ENCODE peak calls at places on chromosomes 2 and 18, in five cellular contexts. U is K562, R is HepG2, P is H1, E is GM12878. L is an unnamed sample.

GRCh38 chr2:65985986-65986385 is 448.9 kb upstream of the MEIS1 start:
- DNase-seq in U (no peak), R (no peak), P (no peak), E (no peak), L (no peak)

GRCh38 chr2:27537287-27537686 is 40.6 kb downstream of the GCKR start:
- DNase-seq in U (peak), R (no peak), P (no peak), E (no peak), L (no peak)

GRCh38 chr18:48813833-48814489 is 136.8 kb downstream of the SMAD7 start:
- DNase-seq in U (peak), R (no peak), P (no peak), E (no peak), L (no peak)

GRCh38 chr2:113240150-113240914 is 38.4 kb downstream of the PAX8 start:
- DNase-seq in U (no peak), R (no peak), P (no peak), E (no peak), L (no peak)

GRCh38 chr18:7512990-7513389 is 54.1 kb upstream of the PTPRM start:
- DNase-seq in U (no peak), R (no peak), P (no peak), E (no peak), L (no peak)

GRCh38 chr2:120245520-120245835 is 7.2 kb upstream of the RALB start:
- DNase-seq in U (no peak), R (peak), P (no peak), E (no peak), L (no peak)

GRCh38 chr2:238122287-238123217 is 15.9 kb upstream of the KLHL30 start:
- DNase-seq in U (no peak), R (no peak), P (no peak), E (no peak), L (no peak)

GRCh38 chr2:186862869-186863709 is 14.1 kb upstream of the ZSWIM2 start:
- DNase-seq in U (peak), R (peak), P (no peak), E (no peak), L (peak)

GRCh38 chr2:241207151-241207550 is 18.7 kb downstream of the ANO7 start:
- DNase-seq in U (no peak), R (no peak), P (no peak), E (no peak), L (no peak)

GRCh38 chr2:44184106-44184505 is 15.4 kb downstream of the PPM1B start:
- DNase-seq in U (no peak), R (no peak), P (no peak), E (no peak), L (no peak)

DNA sequence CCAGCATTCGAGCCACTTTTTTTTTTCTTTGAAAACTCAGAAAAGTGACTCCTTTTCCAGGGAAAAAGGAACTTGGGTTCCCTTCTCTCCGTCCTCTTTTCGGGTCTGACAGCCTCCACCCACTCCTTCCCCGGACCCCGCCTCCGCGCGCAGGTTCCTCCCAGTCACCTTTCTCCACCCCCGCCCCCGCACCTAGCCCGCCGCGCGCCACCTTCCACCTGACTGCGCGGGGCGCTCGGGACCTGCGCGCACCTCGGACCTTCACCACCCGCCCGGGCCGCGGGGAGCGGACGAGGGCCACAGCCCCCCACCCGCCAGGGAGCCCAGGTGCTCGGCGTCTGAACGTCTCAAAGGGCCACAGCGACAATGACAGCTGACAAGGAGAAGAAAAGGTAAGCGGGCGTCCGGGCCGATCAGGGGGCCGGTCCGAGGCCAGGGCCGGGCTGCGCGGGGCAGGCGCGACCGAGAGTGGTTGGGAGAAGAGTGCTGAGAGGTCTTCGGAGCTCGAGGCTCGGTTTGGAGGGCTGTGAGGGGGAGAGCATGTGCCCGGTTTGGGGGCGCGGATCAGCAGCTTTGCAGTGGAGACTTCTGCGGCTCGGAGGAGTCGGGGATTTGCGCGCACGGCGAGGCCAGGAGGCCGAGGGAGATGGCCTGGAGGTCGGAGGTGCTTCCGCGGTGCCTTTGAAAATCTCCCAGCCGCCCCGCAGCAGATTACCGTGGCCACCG is 502 bp downstream of the EPAS1 start:
- DNase-seq in U (peak), R (peak), P (no peak), E (no peak), L (peak)
- TF ChIP-seq EZH2 in U (no peak), R (no peak), P (no peak), E (no peak), L (peak)

GRCh38 chr2:105792561-105792960 is 47.8 kb downstream of the NCK2 start:
- DNase-seq in U (no peak), R (no peak), P (no peak), E (no peak), L (no peak)
- TF ChIP-seq CREB1 in U (no peak), R (no peak), P (no peak), E (no peak), L (no peak)

DNA sequence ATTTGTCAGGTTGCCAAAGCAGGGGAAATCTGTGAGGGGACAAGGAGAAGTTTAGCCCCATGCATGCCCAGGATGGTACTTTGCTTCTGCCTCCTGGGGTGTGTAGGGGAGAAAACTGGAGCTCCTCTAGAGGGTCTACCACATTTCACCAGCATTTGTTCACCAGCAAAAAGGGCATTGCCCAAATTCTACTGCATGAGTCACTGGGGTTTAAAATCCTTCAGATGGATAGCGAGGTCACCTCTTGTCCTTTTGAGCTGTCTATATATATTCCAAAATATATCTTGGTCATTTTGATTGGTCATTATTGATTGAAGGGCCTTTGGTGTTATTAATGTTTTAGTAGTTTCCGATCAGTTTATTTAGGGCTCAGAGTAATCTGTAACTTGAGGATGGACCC is 18.7 kb downstream of the FHOD3 start:
- DNase-seq in U (no peak), R (no peak), P (no peak), E (no peak), L (no peak)
- TF ChIP-seq POLR2AphosphoS5 in U (no peak), R (no peak), P (no peak), E (no peak), L (no peak)

GRCh38 chr2:50347355-50348044 is 684.4 kb downstream of the NRXN1 start:
- DNase-seq in U (no peak), R (no peak), P (no peak), E (no peak), L (peak)
- TF ChIP-seq EZH2 in U (no peak), R (no peak), P (no peak), E (no peak), L (no peak)

DNA sequence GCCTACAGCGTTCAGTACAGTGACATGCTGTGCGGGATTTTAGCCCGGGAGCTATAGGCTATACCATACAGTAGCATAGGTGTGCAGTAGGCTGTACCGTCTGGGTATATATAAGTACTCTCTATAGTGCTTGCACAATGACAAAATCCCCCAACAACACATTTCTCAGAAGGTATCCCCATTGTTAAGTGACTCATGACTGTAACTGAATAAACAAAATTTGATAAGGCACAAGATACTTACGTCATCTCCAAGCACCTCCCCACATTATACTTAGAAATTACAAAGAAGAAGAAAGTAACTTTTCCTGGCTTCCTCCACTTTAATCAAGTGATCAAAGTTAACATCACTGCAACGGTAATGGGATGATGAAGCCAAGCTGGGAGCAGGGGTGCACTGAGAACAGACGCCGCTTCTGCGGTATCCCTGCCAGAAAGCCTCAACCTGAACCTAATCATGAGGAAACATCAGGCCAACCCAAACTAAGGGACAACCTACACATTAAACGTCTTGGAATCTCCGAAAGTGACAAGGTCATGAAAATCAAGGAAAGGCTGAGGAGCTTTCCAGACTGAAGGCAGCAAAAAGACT is 9.6 kb downstream of the TNS1 start:
- DNase-seq in U (no peak), R (no peak), P (no peak), E (no peak), L (no peak)
- TF ChIP-seq CREB1 in U (no peak), R (no peak), P (no peak), E (no peak), L (no peak)